ENCODE peak calls at places on chromosomes 6 and 20, in four cellular contexts. One of them, this sample, is unnamed. For H3K4me1 and H3K27me3, the result is how much of the 10 kb centered on the place peaks cover.

GRCh38 chr20:671252-672030 is 4.2 kb downstream of the SCRT2 start:
- DNase-seq in HCT116: no peak
- DNase-seq in mammary epithelial cell: no peak
- DNase-seq in stomach: no peak
- DNase-seq in this sample: no peak

GRCh38 chr20:46010491-46011405 is 2.0 kb downstream of the MMP9 start:
- DNase-seq in HCT116: no peak
- DNase-seq in mammary epithelial cell: no peak
- DNase-seq in stomach: no peak
- DNase-seq in this sample: no peak

GRCh38 chr6:110482774-110483400 is 6.5 kb upstream of the SLC22A16 start:
- DNase-seq in HCT116: no peak
- DNase-seq in mammary epithelial cell: no peak
- DNase-seq in stomach: no peak
- DNase-seq in this sample: no peak

GRCh38 chr6:106250997-106251396 is 74.6 kb downstream of the ATG5 start:
- DNase-seq in HCT116: no peak
- DNase-seq in mammary epithelial cell: no peak
- DNase-seq in stomach: peak
- DNase-seq in this sample: no peak

GRCh38 chr6:168159503-168159902 is 80.5 kb upstream of the FRMD1 start:
- DNase-seq in HCT116: no peak
- DNase-seq in mammary epithelial cell: no peak
- DNase-seq in stomach: no peak
- DNase-seq in this sample: no peak

GRCh38 chr6:85556992-85557668 is 36.5 kb downstream of the SNX14 start:
- DNase-seq in HCT116: no peak
- DNase-seq in mammary epithelial cell: no peak
- DNase-seq in stomach: no peak
- DNase-seq in this sample: no peak

GRCh38 chr6:48641544-48641943 is 530.5 kb upstream of the PTCHD4 start:
- DNase-seq in HCT116: no peak
- DNase-seq in mammary epithelial cell: peak
- DNase-seq in stomach: no peak
- DNase-seq in this sample: no peak

GRCh38 chr6:52642381-52642780 is 28.5 kb upstream of the TMEM14A start:
- DNase-seq in HCT116: no peak
- DNase-seq in mammary epithelial cell: no peak
- DNase-seq in stomach: no peak
- DNase-seq in this sample: no peak

GRCh38 chr6:85473748-85474147 is 23.9 kb downstream of the NT5E start:
- DNase-seq in HCT116: no peak
- DNase-seq in mammary epithelial cell: peak
- DNase-seq in stomach: no peak
- DNase-seq in this sample: no peak

GRCh38 chr20:32460231-32460630 is 102.1 kb downstream of the ASXL1 start:
- DNase-seq in HCT116: no peak
- DNase-seq in mammary epithelial cell: no peak
- DNase-seq in stomach: no peak
- DNase-seq in this sample: no peak

GRCh38 chr6:41581381-41581991 is 35.3 kb downstream of the FOXP4 start:
- DNase-seq in HCT116: peak
- DNase-seq in mammary epithelial cell: peak
- DNase-seq in stomach: no peak
- DNase-seq in this sample: no peak

GRCh38 chr6:150969901-150970300 is 104.4 kb downstream of the MTHFD1L start:
- DNase-seq in HCT116: no peak
- DNase-seq in mammary epithelial cell: no peak
- DNase-seq in stomach: no peak
- DNase-seq in this sample: no peak

GRCh38 chr6:161344640-161345039 is 70.8 kb upstream of the AGPAT4 start:
- DNase-seq in HCT116: no peak
- DNase-seq in mammary epithelial cell: no peak
- DNase-seq in stomach: no peak
- DNase-seq in this sample: no peak

GRCh38 chr6:170522565-170523183 is 30.4 kb downstream of the PSMB1 start:
- DNase-seq in HCT116: peak
- DNase-seq in mammary epithelial cell: no peak
- DNase-seq in stomach: no peak
- DNase-seq in this sample: no peak

GRCh38 chr6:39962831-39963230 is 28.6 kb upstream of the MOCS1 start:
- DNase-seq in HCT116: no peak
- DNase-seq in mammary epithelial cell: no peak
- DNase-seq in stomach: no peak
- DNase-seq in this sample: no peak

GRCh38 chr20:3797592-3798404 is 1.7 kb downstream of the CDC25B start:
- DNase-seq in HCT116: no peak
- DNase-seq in mammary epithelial cell: peak
- DNase-seq in stomach: no peak
- DNase-seq in this sample: no peak

GRCh38 chr20:3798405-3798768 is 2.3 kb downstream of the CDC25B start:
- DNase-seq in HCT116: no peak
- DNase-seq in mammary epithelial cell: no peak
- DNase-seq in stomach: no peak
- DNase-seq in this sample: no peak

GRCh38 chr20:3800256-3800877 is 4.3 kb downstream of the CDC25B start:
- DNase-seq in HCT116: no peak
- DNase-seq in mammary epithelial cell: no peak
- DNase-seq in stomach: no peak
- DNase-seq in this sample: no peak

GRCh38 chr20:3797226-3797545 is 1.1 kb downstream of the CDC25B start:
- DNase-seq in HCT116: no peak
- DNase-seq in mammary epithelial cell: no peak
- DNase-seq in stomach: no peak
- DNase-seq in this sample: no peak

GRCh38 chr20:3798908-3799248 is 2.8 kb downstream of the CDC25B start:
- DNase-seq in HCT116: no peak
- DNase-seq in mammary epithelial cell: no peak
- DNase-seq in stomach: no peak
- DNase-seq in this sample: no peak
- H3K4me1 ChIP-seq in HCT116: half or more
- H3K4me1 ChIP-seq in mammary epithelial cell: under half
- H3K4me1 ChIP-seq in stomach: half or more
- H3K4me1 ChIP-seq in this sample: under half

GRCh38 chr20:36285746-36286447 is 20.2 kb upstream of the DLGAP4 start:
- DNase-seq in HCT116: no peak
- DNase-seq in mammary epithelial cell: no peak
- DNase-seq in stomach: no peak
- DNase-seq in this sample: no peak
- H3K27me3 ChIP-seq in HCT116: under half
- H3K27me3 ChIP-seq in mammary epithelial cell: under half
- H3K27me3 ChIP-seq in stomach: under half
- H3K27me3 ChIP-seq in this sample: under half

DNA sequence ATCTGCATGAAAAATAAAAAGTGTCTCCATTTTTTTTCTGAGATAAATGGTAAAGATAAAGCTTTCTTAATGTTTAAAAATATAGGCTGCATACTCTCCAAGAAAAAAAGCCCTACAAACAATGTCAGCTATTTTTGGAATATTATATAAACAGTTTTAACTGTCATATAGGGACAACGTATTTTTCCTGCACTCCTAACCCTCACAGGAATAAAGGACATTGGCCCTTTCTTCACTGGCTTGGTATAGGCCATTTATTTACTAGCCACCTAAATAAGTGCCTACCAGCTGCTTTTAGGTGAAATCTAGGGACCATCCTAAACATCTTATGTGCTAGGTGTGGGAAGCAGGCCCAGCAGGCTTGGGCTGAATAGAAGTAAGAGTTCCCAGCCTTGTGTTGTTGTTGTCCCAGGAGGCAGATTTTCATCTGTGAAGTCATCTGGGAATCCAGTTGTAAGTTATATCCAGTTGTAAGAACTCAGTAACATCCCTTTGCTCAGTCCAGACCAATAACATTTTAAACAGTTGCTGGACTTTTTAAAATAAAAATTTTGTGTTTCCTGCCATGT is 21.3 kb downstream of the FOXO3 start:
- DNase-seq in HCT116: no peak
- DNase-seq in mammary epithelial cell: no peak
- DNase-seq in stomach: no peak
- DNase-seq in this sample: no peak
- H3K4me1 ChIP-seq in HCT116: under half
- H3K4me1 ChIP-seq in mammary epithelial cell: under half
- H3K4me1 ChIP-seq in stomach: half or more
- H3K4me1 ChIP-seq in this sample: under half

DNA sequence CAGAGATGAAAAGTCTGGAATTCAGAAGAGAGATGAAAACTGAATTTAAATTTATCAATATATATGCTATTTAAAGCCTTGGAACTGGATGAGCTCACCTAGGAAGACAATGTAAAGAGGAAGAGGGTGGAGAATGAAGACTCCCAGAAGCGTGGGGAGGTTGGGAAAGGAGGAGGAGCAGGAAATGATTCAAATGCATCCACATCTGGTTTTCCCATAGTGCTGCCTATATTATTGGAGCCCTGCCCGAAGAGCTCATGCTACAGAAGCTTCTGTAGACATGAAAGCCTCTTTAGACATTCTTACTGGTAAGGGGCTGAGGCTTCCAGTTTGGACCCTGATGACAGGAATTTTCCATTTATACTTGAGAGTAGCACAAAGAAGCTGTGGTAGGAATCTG is 19.2 kb downstream of the PDE7B start:
- DNase-seq in HCT116: no peak
- DNase-seq in mammary epithelial cell: peak
- DNase-seq in stomach: no peak
- DNase-seq in this sample: no peak
- H3K27me3 ChIP-seq in HCT116: under half
- H3K27me3 ChIP-seq in mammary epithelial cell: under half
- H3K27me3 ChIP-seq in stomach: under half
- H3K27me3 ChIP-seq in this sample: under half

GRCh38 chr6:14476793-14477531 is 359.4 kb downstream of the CD83 start:
- DNase-seq in HCT116: no peak
- DNase-seq in mammary epithelial cell: no peak
- DNase-seq in stomach: peak
- DNase-seq in this sample: no peak
- H3K4me1 ChIP-seq in HCT116: under half
- H3K4me1 ChIP-seq in mammary epithelial cell: under half
- H3K4me1 ChIP-seq in stomach: under half
- H3K4me1 ChIP-seq in this sample: under half

DNA sequence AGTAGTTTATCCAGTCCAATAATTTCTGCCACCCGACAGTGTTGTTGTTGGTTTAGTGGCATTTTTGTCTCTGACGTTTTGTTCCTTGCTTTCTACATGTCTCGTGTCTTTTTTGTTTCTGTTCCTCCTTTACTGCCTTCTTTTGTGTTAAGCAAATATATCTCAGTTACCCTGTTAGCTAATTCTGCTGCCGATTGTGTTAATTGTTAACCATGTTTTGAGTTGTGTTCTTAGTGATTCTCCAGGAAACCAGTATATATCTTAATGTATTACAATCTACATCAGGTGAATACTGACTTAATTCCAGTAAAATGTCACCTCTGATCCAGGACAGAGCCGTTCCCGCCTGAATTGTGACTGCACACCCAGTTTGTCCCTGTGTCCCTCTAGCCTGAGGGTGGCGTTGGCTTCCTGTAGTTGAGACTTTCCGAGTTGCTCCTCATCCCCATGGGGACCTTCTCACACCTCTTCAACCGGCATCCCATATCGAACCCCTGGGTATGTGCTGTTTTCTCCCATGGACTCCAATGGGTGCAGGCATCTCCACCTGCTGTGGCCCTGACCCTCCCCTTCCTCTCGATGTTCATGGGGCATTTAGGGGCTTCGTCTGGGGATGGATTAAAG is 35.8 kb upstream of the BHLHE23 start:
- DNase-seq in HCT116: no peak
- DNase-seq in mammary epithelial cell: no peak
- DNase-seq in stomach: no peak
- DNase-seq in this sample: no peak
- H3K27me3 ChIP-seq in HCT116: under half
- H3K27me3 ChIP-seq in mammary epithelial cell: under half
- H3K27me3 ChIP-seq in stomach: under half
- H3K27me3 ChIP-seq in this sample: half or more

GRCh38 chr6:43077981-43078411 is 1.9 kb downstream of the PTK7 start:
- DNase-seq in HCT116: no peak
- DNase-seq in mammary epithelial cell: no peak
- DNase-seq in stomach: no peak
- DNase-seq in this sample: peak

GRCh38 chr6:43078651-43079050 is 2.5 kb downstream of the PTK7 start:
- DNase-seq in HCT116: no peak
- DNase-seq in mammary epithelial cell: no peak
- DNase-seq in stomach: no peak
- DNase-seq in this sample: no peak

GRCh38 chr6:43076093-43076927 is at the start of gene PTK7:
- DNase-seq in HCT116: no peak
- DNase-seq in mammary epithelial cell: peak
- DNase-seq in stomach: peak
- DNase-seq in this sample: peak

GRCh38 chr6:43075791-43076092 is 372 bp upstream of the PTK7 start:
- DNase-seq in HCT116: no peak
- DNase-seq in mammary epithelial cell: no peak
- DNase-seq in stomach: no peak
- DNase-seq in this sample: no peak

GRCh38 chr6:43076928-43077809 is 1.1 kb downstream of the PTK7 start:
- DNase-seq in HCT116: no peak
- DNase-seq in mammary epithelial cell: peak
- DNase-seq in stomach: no peak
- DNase-seq in this sample: peak
- H3K4me1 ChIP-seq in HCT116: under half
- H3K4me1 ChIP-seq in mammary epithelial cell: under half
- H3K4me1 ChIP-seq in stomach: under half
- H3K4me1 ChIP-seq in this sample: under half

DNA sequence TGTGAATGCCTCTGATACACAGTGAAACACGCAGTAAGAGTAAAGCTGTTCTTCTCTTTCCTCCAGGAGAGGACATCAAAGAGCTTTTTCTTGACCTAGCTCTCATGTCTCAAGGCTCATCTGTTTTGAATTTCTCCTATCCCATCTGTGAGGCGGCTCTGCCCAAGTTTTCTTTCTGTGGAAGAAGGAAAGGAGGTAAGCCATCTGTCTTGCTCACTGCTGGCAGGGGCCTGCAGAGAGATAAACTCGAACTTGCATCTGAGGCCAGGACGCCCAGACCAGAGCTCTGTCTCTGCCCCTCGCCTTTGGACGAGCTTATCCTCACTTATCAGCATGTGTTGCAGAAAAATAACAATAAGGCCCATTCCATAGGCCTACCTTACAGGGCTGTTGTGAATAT is 37.7 kb downstream of the LY86 start:
- DNase-seq in HCT116: no peak
- DNase-seq in mammary epithelial cell: no peak
- DNase-seq in stomach: no peak
- DNase-seq in this sample: no peak
- H3K27me3 ChIP-seq in HCT116: half or more
- H3K27me3 ChIP-seq in mammary epithelial cell: under half
- H3K27me3 ChIP-seq in stomach: under half
- H3K27me3 ChIP-seq in this sample: under half

This sample was measured in HAP-1.